ENCODE peak calls at places on chromosome 18, in nine cellular contexts. H is adrenal gland, N is IMR-90, O is fibroblast of pulmonary artery, U is lower lobe of right lung, K is mucosa of descending colon, M is colonic mucosa, Z is adipocyte, P is A549. G is an unnamed sample.

GRCh38 chr18:28045176-28045810 is 131.6 kb downstream of the CDH2 start:
- DNase-seq in H (no peak), N (peak), O (peak), U (no peak), K (no peak), M (no peak), Z (peak), P (no peak), G (no peak)

GRCh38 chr18:12839526-12840196 is 44.4 kb downstream of the PTPN2 start:
- DNase-seq in H (no peak), N (no peak), O (peak), U (no peak), K (no peak), M (no peak), Z (peak), P (no peak), G (peak)

GRCh38 chr18:50152900-50153299 is 42.0 kb downstream of the MYO5B start:
- DNase-seq in H (no peak), N (no peak), O (no peak), U (no peak), K (no peak), M (no peak), Z (no peak), P (no peak), G (no peak)

GRCh38 chr18:24792164-24792563 is 331.7 kb downstream of the HRH4 start:
- DNase-seq in H (no peak), N (peak), O (no peak), U (no peak), K (no peak), M (no peak), Z (no peak), P (no peak), G (no peak)

GRCh38 chr18:27954226-27954625 is 222.7 kb downstream of the CDH2 start:
- DNase-seq in H (no peak), N (peak), O (peak), U (no peak), K (no peak), M (no peak), Z (peak), P (no peak), G (no peak)

GRCh38 chr18:37397814-37398213 is 167.8 kb downstream of the CELF4 start:
- DNase-seq in H (no peak), N (no peak), O (no peak), U (no peak), K (no peak), M (no peak), Z (no peak), P (no peak), G (no peak)

GRCh38 chr18:59918320-59918755 is 18.5 kb downstream of the PMAIP1 start:
- DNase-seq in H (peak), N (peak), O (peak), U (peak), K (peak), M (peak), Z (peak), P (peak), G (peak)

GRCh38 chr18:78681396-78681795 is 298.2 kb upstream of the SALL3 start:
- DNase-seq in H (no peak), N (no peak), O (no peak), U (no peak), K (no peak), M (no peak), Z (no peak), P (no peak), G (no peak)

GRCh38 chr18:51235011-51235789 is 37.7 kb upstream of the MEX3C start:
- DNase-seq in H (no peak), N (no peak), O (peak), U (no peak), K (no peak), M (no peak), Z (no peak), P (peak), G (no peak)

GRCh38 chr18:44848931-44849330 is 168.2 kb downstream of the SETBP1 start:
- DNase-seq in H (no peak), N (no peak), O (peak), U (no peak), K (no peak), M (no peak), Z (no peak), P (no peak), G (no peak)

GRCh38 chr18:60471652-60472051 is 99.1 kb upstream of the MC4R start:
- DNase-seq in H (no peak), N (no peak), O (peak), U (no peak), K (no peak), M (no peak), Z (peak), P (no peak), G (no peak)

GRCh38 chr18:59096098-59096779 is 43.4 kb upstream of the SEC11C start:
- DNase-seq in H (no peak), N (no peak), O (no peak), U (no peak), K (no peak), M (no peak), Z (no peak), P (no peak), G (no peak)

GRCh38 chr18:46344416-46345180 is 240.4 kb downstream of the HAUS1 start:
- DNase-seq in H (no peak), N (no peak), O (no peak), U (no peak), K (no peak), M (no peak), Z (no peak), P (no peak), G (no peak)

GRCh38 chr18:3690682-3691066 is 240.7 kb downstream of the TGIF1 start:
- DNase-seq in H (no peak), N (peak), O (no peak), U (no peak), K (no peak), M (no peak), Z (no peak), P (no peak), G (no peak)

GRCh38 chr18:6270791-6271216 is 143.9 kb downstream of the L3MBTL4 start:
- DNase-seq in H (no peak), N (no peak), O (no peak), U (no peak), K (no peak), M (no peak), Z (no peak), P (no peak), G (no peak)

GRCh38 chr18:3323900-3324299 is 62.0 kb downstream of the MYL12B start:
- DNase-seq in H (no peak), N (no peak), O (peak), U (no peak), K (no peak), M (no peak), Z (no peak), P (no peak), G (no peak)

GRCh38 chr18:5294618-5295230 is 802 bp downstream of the ZBTB14 start:
- DNase-seq in H (peak), N (peak), O (peak), U (peak), K (peak), M (peak), Z (peak), P (peak), G (peak)

GRCh38 chr18:26909599-26910290 is 44.2 kb upstream of the AQP4 start:
- DNase-seq in H (no peak), N (no peak), O (no peak), U (no peak), K (no peak), M (no peak), Z (no peak), P (no peak), G (no peak)

GRCh38 chr18:3040881-3041280 is 27.9 kb upstream of the LPIN2 start:
- DNase-seq in H (no peak), N (no peak), O (no peak), U (no peak), K (no peak), M (no peak), Z (no peak), P (no peak), G (no peak)

GRCh38 chr18:76747676-76748075 is 74.7 kb upstream of the ZNF236 start:
- DNase-seq in H (no peak), N (no peak), O (no peak), U (no peak), K (no peak), M (no peak), Z (no peak), P (no peak), G (no peak)

GRCh38 chr18:48226401-48226800 is 182.8 kb downstream of the ZBTB7C start:
- DNase-seq in H (no peak), N (no peak), O (no peak), U (no peak), K (no peak), M (no peak), Z (no peak), P (no peak), G (no peak)

GRCh38 chr18:36066731-36067117 is 635 bp downstream of the RPRD1A start:
- DNase-seq in H (no peak), N (peak), O (peak), U (no peak), K (no peak), M (no peak), Z (peak), P (peak), G (no peak)

GRCh38 chr18:61888622-61889021 is 4.2 kb downstream of the RNF152 start:
- DNase-seq in H (no peak), N (no peak), O (no peak), U (no peak), K (no peak), M (no peak), Z (no peak), P (no peak), G (no peak)

GRCh38 chr18:61890344-61890743 is 2.5 kb downstream of the RNF152 start:
- DNase-seq in H (no peak), N (no peak), O (no peak), U (no peak), K (no peak), M (no peak), Z (no peak), P (no peak), G (no peak)

GRCh38 chr18:61891271-61891670 is 1.5 kb downstream of the RNF152 start:
- DNase-seq in H (no peak), N (no peak), O (no peak), U (no peak), K (no peak), M (no peak), Z (peak), P (no peak), G (no peak)

GRCh38 chr18:61887838-61888237 is 5.0 kb downstream of the RNF152 start:
- DNase-seq in H (no peak), N (no peak), O (no peak), U (no peak), K (no peak), M (no peak), Z (no peak), P (no peak), G (no peak)

DNA sequence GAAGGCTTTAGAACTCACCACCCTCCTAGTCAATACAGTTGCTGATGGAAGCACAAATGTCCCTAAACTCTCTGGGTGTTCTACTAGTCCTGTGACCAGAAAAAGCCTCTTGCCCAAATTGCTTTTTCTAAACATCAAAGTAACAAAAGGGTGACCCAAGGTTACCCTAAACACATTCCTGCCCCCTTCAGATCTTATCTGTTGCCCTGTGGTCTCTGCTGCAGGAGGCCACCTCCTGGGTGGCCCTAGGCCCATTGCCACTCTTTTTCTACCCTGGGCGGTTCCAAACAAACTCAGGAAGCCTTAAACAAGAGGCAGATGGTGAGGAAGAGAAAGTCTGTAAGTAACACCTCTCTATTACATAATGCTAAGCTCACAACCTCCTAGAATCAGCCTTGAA is 3.3 kb downstream of the RNF152 start:
- DNase-seq in H (no peak), N (no peak), O (no peak), U (no peak), K (no peak), M (no peak), Z (no peak), P (no peak), G (no peak)
- H3K4me3 ChIP-seq in H (no peak), N (no peak), O (no peak), U (no peak), K (no peak), M (no peak), Z (no peak), P (no peak), G (no peak)

DNA sequence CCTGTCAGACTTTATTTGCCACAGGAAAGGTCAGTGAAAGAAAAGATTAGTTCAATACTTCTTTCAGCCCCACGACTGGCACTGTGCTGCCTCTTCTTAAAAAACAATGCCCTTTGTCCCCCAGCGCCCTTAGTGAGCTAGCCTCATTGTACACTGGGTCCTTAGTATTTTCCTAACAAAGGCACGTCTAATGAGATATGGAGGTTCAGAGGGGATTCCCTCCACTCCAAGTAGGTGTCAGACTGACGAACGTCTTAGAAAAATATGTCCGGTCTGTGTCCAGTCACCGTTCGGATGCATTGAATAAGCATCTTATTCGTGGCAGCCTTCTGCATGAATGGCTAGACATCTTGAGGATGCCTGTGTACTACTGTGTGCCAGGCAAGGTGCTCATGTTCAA is 1.1 kb downstream of the FECH start:
- DNase-seq in H (no peak), N (peak), O (peak), U (no peak), K (no peak), M (no peak), Z (no peak), P (no peak), G (peak)
- H3K4me3 ChIP-seq in H (no peak), N (peak), O (peak), U (peak), K (no peak), M (peak), Z (peak), P (peak), G (peak)

GRCh38 chr18:22167471-22168151 is 1.8 kb upstream of the GATA6 start:
- DNase-seq in H (peak), N (no peak), O (peak), U (no peak), K (peak), M (peak), Z (peak), P (peak), G (peak)

GRCh38 chr18:22167091-22167470 is 2.3 kb upstream of the GATA6 start:
- DNase-seq in H (peak), N (no peak), O (no peak), U (no peak), K (peak), M (no peak), Z (no peak), P (peak), G (peak)

GRCh38 chr18:22165049-22165602 is 4.3 kb upstream of the GATA6 start:
- DNase-seq in H (peak), N (no peak), O (peak), U (no peak), K (peak), M (no peak), Z (peak), P (no peak), G (peak)

GRCh38 chr18:22165603-22166069 is 3.8 kb upstream of the GATA6 start:
- DNase-seq in H (peak), N (no peak), O (no peak), U (no peak), K (peak), M (no peak), Z (no peak), P (no peak), G (no peak)

DNA sequence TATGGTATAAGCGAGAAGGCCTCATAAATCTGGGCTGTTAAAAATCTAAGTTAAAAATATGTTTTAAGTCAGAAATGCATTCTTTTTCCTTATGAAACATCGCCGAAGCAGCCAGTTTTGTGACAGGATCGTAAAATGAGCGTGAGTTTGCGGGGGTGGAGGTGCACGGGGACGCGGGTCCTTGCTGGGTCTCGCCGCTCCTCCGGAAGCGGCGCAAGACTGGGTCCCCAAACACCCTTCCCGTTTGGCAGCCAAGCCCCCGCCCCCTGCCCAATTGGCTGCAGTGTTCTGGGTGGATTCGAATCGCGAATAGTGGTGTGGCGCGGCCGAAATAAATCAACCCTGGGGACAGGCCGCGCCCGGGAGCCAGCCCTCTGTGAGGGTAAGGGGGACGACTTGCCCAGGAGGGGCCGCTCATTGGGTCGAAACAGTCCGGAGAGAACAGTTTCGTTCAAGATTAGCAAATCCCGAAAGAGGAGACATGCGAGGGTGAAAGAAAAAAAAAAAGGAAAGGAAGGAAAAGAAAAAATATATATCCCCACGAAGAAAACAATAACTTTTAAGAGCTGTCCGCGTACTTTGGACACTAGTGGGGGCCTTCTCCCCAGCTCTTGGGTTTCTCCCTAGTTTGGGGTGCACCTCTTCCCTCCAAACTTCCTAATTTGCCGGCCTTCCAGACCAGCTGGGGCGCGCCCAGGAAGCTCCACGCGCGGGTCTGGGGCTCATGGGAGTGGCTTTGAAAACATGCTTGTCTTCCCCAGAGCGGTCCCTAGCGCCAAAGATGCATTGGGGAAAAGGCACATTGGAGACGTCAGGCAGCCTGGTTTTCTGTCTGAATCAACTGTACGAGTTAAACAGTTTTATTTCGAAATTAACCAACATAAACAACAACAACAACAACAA is 3.1 kb upstream of the GATA6 start:
- DNase-seq in H (peak), N (no peak), O (peak), U (no peak), K (peak), M (peak), Z (no peak), P (peak), G (peak)
- H3K4me3 ChIP-seq in H (no peak), N (no peak), O (peak), U (peak), K (peak), M (peak), Z (peak), P (no peak), G (peak)

DNA sequence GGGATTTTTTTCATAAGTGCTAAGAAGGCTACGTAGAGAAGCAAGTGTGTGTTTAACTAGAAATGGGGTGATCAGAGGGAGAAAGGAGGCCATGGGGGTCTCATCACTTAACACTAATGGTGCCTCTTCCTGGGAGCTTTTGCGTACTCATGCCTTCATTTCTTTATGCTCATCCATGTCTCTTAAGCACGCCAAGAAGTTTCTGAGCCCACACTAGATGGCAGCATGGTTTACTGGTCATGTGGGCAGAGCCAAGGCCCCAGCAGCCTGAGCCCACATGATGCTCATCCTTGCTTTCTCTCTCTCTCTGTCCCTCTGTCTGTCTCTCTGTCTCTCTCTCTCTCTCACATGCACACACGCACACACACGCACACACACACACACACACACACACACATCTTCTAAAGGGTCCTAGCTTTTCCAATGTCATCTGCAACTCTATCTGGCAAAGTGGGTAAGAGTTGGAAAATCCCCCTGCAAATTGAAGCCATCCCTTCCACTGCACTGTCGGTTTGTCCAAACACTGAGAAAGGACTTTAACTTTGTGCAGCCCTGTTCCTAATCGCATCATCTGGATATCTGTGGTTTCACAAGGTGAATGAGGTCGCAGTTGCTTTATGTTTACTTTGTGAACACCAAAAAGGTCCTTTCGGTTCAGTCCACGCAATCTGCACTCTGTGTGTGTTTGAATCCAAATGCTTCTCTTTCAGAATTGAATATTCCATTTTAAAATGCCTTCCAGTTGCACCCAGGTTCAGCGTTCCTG is 137.2 kb upstream of the CCDC68 start:
- DNase-seq in H (peak), N (peak), O (peak), U (no peak), K (no peak), M (peak), Z (peak), P (peak), G (no peak)
- H3K4me3 ChIP-seq in H (no peak), N (no peak), O (no peak), U (no peak), K (no peak), M (no peak), Z (no peak), P (no peak), G (no peak)